ENCODE peak calls at places on chromosome 1, in eight cellular contexts. T, A, V, R, P, Q, M and C are unnamed samples.

GRCh38 chr1:81213279-81213678 is 587.5 kb upstream of the ADGRL2 start:
- DNase-seq in M (no peak), T (no peak), A (no peak), R (no peak), V (no peak), P (no peak), Q (no peak), C (no peak)

GRCh38 chr1:27129225-27129624 is 25.7 kb downstream of the SLC9A1 start:
- DNase-seq in A (no peak), T (no peak), R (no peak), M (no peak), V (no peak), P (no peak), Q (no peak), C (no peak)

GRCh38 chr1:41418868-41419583 is 57.8 kb downstream of the FOXO6 start:
- DNase-seq in Q (peak; percentile 90), T (peak; percentile 94), R (peak; percentile 79), A (peak; percentile 60), V (peak; percentile 77), P (peak; percentile 90), M (peak; percentile 88), C (peak; percentile 93)

GRCh38 chr1:94553323-94553730 is 11.8 kb upstream of the F3 start:
- DNase-seq in Q (no peak), M (no peak), T (no peak), P (peak; percentile 17), V (no peak), A (no peak), R (no peak), C (peak; percentile 38)

GRCh38 chr1:214808845-214809460 is 206.0 kb downstream of the CENPF start:
- DNase-seq in Q (no peak), M (peak; percentile 66), T (peak; percentile 12), V (peak; percentile 61), A (peak; percentile 21), R (no peak), P (no peak), C (peak; percentile 48)

GRCh38 chr1:234645474-234645953 is 35.5 kb upstream of the IRF2BP2 start:
- DNase-seq in P (no peak), A (no peak), Q (no peak), M (no peak), R (no peak), V (peak; percentile 26), T (no peak), C (no peak)

GRCh38 chr1:67060811-67061218 is 6.9 kb upstream of the SLC35D1 start:
- DNase-seq in A (peak; percentile 88), Q (no peak), P (no peak), T (peak; percentile 91), V (peak; percentile 98), R (peak; percentile 25), M (peak; percentile 99), C (peak; percentile 46)

GRCh38 chr1:115289940-115290339 is 48.1 kb downstream of the NGF start:
- DNase-seq in M (no peak), V (no peak), R (no peak), P (no peak), T (no peak), A (no peak), Q (no peak), C (no peak)

GRCh38 chr1:44212355-44213221 is 683 bp upstream of the DMAP1 start:
- DNase-seq in T (no peak), V (no peak), M (no peak), R (no peak), P (no peak), A (no peak), Q (no peak), C (no peak)

GRCh38 chr1:37667023-37667769 is 25.1 kb upstream of the CDCA8 start:
- DNase-seq in P (no peak), A (no peak), V (no peak), R (no peak), T (no peak), M (no peak), Q (no peak), C (no peak)